ENCODE peak calls at places on chromosomes 11 and 22, in six cellular contexts. G is ACHN; V is stimulated activated CD8-positive, alpha-beta memory T cell treated with anti-CD3 and anti-CD28 coated beads, Interleukin-2, amount 100 ng/mL, for 48 hours; M is fibroblast of lung; D is stimulated activated naive CD8-positive, alpha-beta T cell treated with anti-CD3 and anti-CD28 coated beads, Interleukin-15, Interleukin-2, amounts not matched to agents 100 U/mL and 50 U/mL, for 24 hours; E is nucleus accumbens. L is an unnamed sample.

GRCh38 chr11:19953342-19953741 is 206.9 kb downstream of the DBX1 start:
- DNase-seq in G (peak), V (no peak), M (peak), D (no peak), E (no peak), L (peak)

GRCh38 chr11:69167916-69168691 is 12.4 kb downstream of the SMIM38 start:
- DNase-seq in G (no peak), V (no peak), M (peak), D (no peak), E (no peak), L (no peak)

GRCh38 chr11:122897606-122898210 is 15.1 kb downstream of the JHY start:
- DNase-seq in G (no peak), V (no peak), M (peak), D (no peak), E (no peak), L (peak)

GRCh38 chr22:49531533-49531895 is 296.2 kb downstream of the BRD1 start:
- DNase-seq in G (no peak), V (no peak), M (no peak), D (no peak), E (no peak), L (no peak)

GRCh38 chr11:112017538-112017937 is 7.7 kb upstream of the DLAT start:
- DNase-seq in G (no peak), V (no peak), M (peak), D (no peak), E (no peak), L (peak)

GRCh38 chr11:73326929-73327811 is 19.1 kb downstream of the ARHGEF17 start:
- DNase-seq in G (no peak), V (no peak), M (peak), D (no peak), E (no peak), L (no peak)

GRCh38 chr22:19591568-19591967 is 67.4 kb upstream of the CLDN5 start:
- DNase-seq in G (no peak), V (no peak), M (no peak), D (no peak), E (no peak), L (no peak)

GRCh38 chr22:44996648-44997047 is 13.2 kb downstream of the PHF21B start:
- DNase-seq in G (no peak), V (no peak), M (no peak), D (no peak), E (no peak), L (no peak)

GRCh38 chr22:25824828-25825474 is 83.0 kb downstream of the MYO18B start:
- DNase-seq in G (no peak), V (no peak), M (no peak), D (no peak), E (no peak), L (no peak)

GRCh38 chr11:73951797-73952196 is 971 bp downstream of the DNAJB13 start:
- DNase-seq in G (no peak), V (no peak), M (no peak), D (no peak), E (no peak), L (no peak)

GRCh38 chr22:46561435-46561905 is 24.1 kb upstream of the CELSR1 start:
- DNase-seq in G (peak), V (no peak), M (no peak), D (peak), E (no peak), L (no peak)

GRCh38 chr11:47245586-47246357 is 2.8 kb downstream of the ACP2 start:
- DNase-seq in G (no peak), V (no peak), M (no peak), D (no peak), E (no peak), L (no peak)

GRCh38 chr11:94649925-94650623 is 82.9 kb downstream of the PIWIL4 start:
- DNase-seq in G (no peak), V (no peak), M (no peak), D (no peak), E (no peak), L (no peak)

GRCh38 chr11:134571301-134571700 is 159.3 kb upstream of the B3GAT1 start:
- DNase-seq in G (no peak), V (no peak), M (no peak), D (no peak), E (no peak), L (no peak)

GRCh38 chr11:28243057-28243456 is 134.9 kb downstream of the METTL15 start:
- DNase-seq in G (no peak), V (no peak), M (peak), D (no peak), E (no peak), L (no peak)

GRCh38 chr11:69744435-69744834 is 30.7 kb downstream of the FGF4 start:
- DNase-seq in G (peak), V (no peak), M (peak), D (no peak), E (no peak), L (no peak)

GRCh38 chr22:45537734-45538181 is 35.1 kb downstream of the FBLN1 start:
- DNase-seq in G (no peak), V (no peak), M (peak), D (no peak), E (peak), L (peak)

GRCh38 chr11:9895016-9895415 is 231.1 kb downstream of the SWAP70 start:
- DNase-seq in G (no peak), V (no peak), M (no peak), D (no peak), E (no peak), L (peak)

GRCh38 chr22:47301820-47302475 is 539.5 kb downstream of the TBC1D22A start:
- DNase-seq in G (no peak), V (no peak), M (no peak), D (no peak), E (no peak), L (no peak)

GRCh38 chr11:16861867-16862266 is 123.4 kb downstream of the C11orf58 start:
- DNase-seq in G (no peak), V (no peak), M (no peak), D (no peak), E (no peak), L (no peak)

GRCh38 chr22:29345932-29346331 is 30.4 kb upstream of the RASL10A start:
- DNase-seq in G (no peak), V (no peak), M (no peak), D (no peak), E (no peak), L (no peak)

GRCh38 chr11:64288353-64288750 is 2.7 kb downstream of the GPR137 start:
- DNase-seq in G (no peak), V (no peak), M (no peak), D (no peak), E (no peak), L (no peak)

GRCh38 chr22:30347255-30347892 is 9.3 kb downstream of the SF3A1 start:
- DNase-seq in G (no peak), V (no peak), M (no peak), D (no peak), E (no peak), L (no peak)

L was measured in HFFc6.